ENCODE peak calls at places on chromosomes 5 and 9, in seven cellular contexts. U is upper lobe of left lung, G is endothelial cell, I is WTC11, B is ovary, T is pancreas, Z is HFFc6. D is an unnamed sample.

GRCh38 chr9:98944130-98945074 is 695 bp downstream of the COL15A1 start:
- DNase-seq in B (peak; percentile 69), Z (no peak), G (peak; percentile 24), I (peak; percentile 53), T (peak; percentile 36), U (peak; percentile 87), D (no peak)

GRCh38 chr5:58666598-58667595 is 84.0 kb downstream of the RAB3C start:
- DNase-seq in G (no peak), Z (no peak), I (no peak), T (no peak), B (peak; percentile 43), U (no peak), D (no peak)

GRCh38 chr9:134069536-134070399 is 1.9 kb upstream of the BRD3 start:
- DNase-seq in T (no peak), Z (no peak), I (no peak), G (no peak), B (peak; percentile 34), U (peak; percentile 34), D (peak; percentile 54)

GRCh38 chr9:33225319-33226152 is 14.4 kb upstream of the SPINK4 start:
- DNase-seq in U (no peak), G (peak; percentile 66), I (peak; percentile 52), T (peak; percentile 41), Z (peak; percentile 79), B (no peak), D (no peak)

GRCh38 chr5:76674330-76675066 is 41.4 kb upstream of the F2R start:
- DNase-seq in Z (no peak), I (no peak), U (no peak), T (no peak), G (no peak), B (no peak), D (no peak)

GRCh38 chr9:76218151-76218867 is 175.9 kb downstream of the RFK start:
- DNase-seq in T (no peak), Z (no peak), I (no peak), B (no peak), U (no peak), G (no peak), D (no peak)

GRCh38 chr9:21110708-21111576 is 30.7 kb downstream of the IFNW1 start:
- DNase-seq in G (peak; percentile 20), B (no peak), U (no peak), T (no peak), Z (peak; percentile 48), I (no peak), D (no peak)

GRCh38 chr5:136021016-136021405 is 7.8 kb upstream of the TGFBI start:
- DNase-seq in B (no peak), I (no peak), T (no peak), Z (peak; percentile 50), G (no peak), U (no peak), D (no peak)

GRCh38 chr9:71909887-71910601 is 949 bp downstream of the ABHD17B start:
- DNase-seq in T (peak; percentile 52), B (peak; percentile 74), U (no peak), I (peak; percentile 74), G (peak; percentile 71), Z (peak; percentile 9), D (peak; percentile 77)

GRCh38 chr5:169650701-169651331 is 13.7 kb downstream of the DOCK2 start:
- DNase-seq in B (no peak), Z (peak; percentile 76), G (no peak), T (no peak), I (no peak), U (no peak), D (no peak)

GRCh38 chr5:136590581-136590980 is 225.2 kb upstream of the TRPC7 start:
- DNase-seq in U (no peak), I (no peak), B (no peak), Z (no peak), T (no peak), G (no peak), D (no peak)

GRCh38 chr9:71819115-71819739 is 50.9 kb upstream of the CEMIP2 start:
- DNase-seq in Z (peak; percentile 36), U (no peak), I (peak; percentile 23), B (no peak), G (peak; percentile 62), T (no peak), D (no peak)

GRCh38 chr5:181260720-181261319 is at the start of gene TRIM52:
- DNase-seq in T (peak; percentile 89), Z (peak; percentile 89), U (peak; percentile 96), I (peak; percentile 95), B (peak; percentile 92), G (peak; percentile 89), D (peak; percentile 89)

GRCh38 chr5:157283434-157283833 is 17.5 kb downstream of the CYFIP2 start:
- DNase-seq in T (no peak), G (no peak), B (no peak), I (no peak), Z (no peak), U (no peak), D (no peak)

GRCh38 chr5:68543212-68543611 is 327.7 kb downstream of the PIK3R1 start:
- DNase-seq in I (no peak), G (no peak), B (no peak), T (no peak), Z (no peak), U (no peak), D (no peak)

GRCh38 chr5:14574891-14575496 is 6.6 kb upstream of the OTULINL start:
- DNase-seq in I (no peak), T (peak; percentile 83), Z (no peak), U (no peak), B (no peak), G (no peak), D (no peak)

GRCh38 chr5:171849585-171850353 is 64.2 kb downstream of the SMIM23 start:
- DNase-seq in I (no peak), T (no peak), G (no peak), Z (no peak), U (no peak), B (no peak), D (no peak)

GRCh38 chr5:40385544-40385943 is 294.2 kb upstream of the PTGER4 start:
- DNase-seq in Z (no peak), U (no peak), G (no peak), I (no peak), B (no peak), T (no peak), D (no peak)

GRCh38 chr9:123208626-123209174 is 59.7 kb downstream of the STRBP start:
- DNase-seq in B (no peak), Z (no peak), U (no peak), T (no peak), G (no peak), I (no peak), D (no peak)

GRCh38 chr9:87322840-87323635 is 174.6 kb upstream of the DAPK1 start:
- DNase-seq in U (no peak), I (no peak), G (no peak), Z (peak; percentile 15), B (no peak), T (no peak), D (no peak)

GRCh38 chr5:122352331-122352730 is 40.3 kb downstream of the SNCAIP start:
- DNase-seq in B (no peak), U (no peak), Z (no peak), I (no peak), G (no peak), T (no peak), D (no peak)

GRCh38 chr5:89211836-89212235 is 328.9 kb upstream of the MEF2C start:
- DNase-seq in T (no peak), I (no peak), Z (peak; percentile 80), G (no peak), U (no peak), B (no peak), D (no peak)

GRCh38 chr9:29637448-29638196 is 2064.3 kb upstream of the C9orf72 start:
- DNase-seq in B (no peak), G (no peak), Z (no peak), U (no peak), I (no peak), T (no peak), D (no peak)

GRCh38 chr5:65305913-65306312 is 175.8 kb downstream of the ADAMTS6 start:
- DNase-seq in B (no peak), U (no peak), T (no peak), I (no peak), Z (peak; percentile 51), G (no peak), D (no peak)

GRCh38 chr5:134523543-134524136 is 1.8 kb upstream of the JADE2 start:
- DNase-seq in T (no peak), U (no peak), B (no peak), I (no peak), Z (no peak), G (no peak), D (no peak)

GRCh38 chr9:131422241-131422792 is 28.4 kb downstream of the PRRC2B start:
- DNase-seq in G (no peak), B (peak; percentile 62), T (no peak), U (no peak), Z (peak; percentile 16), I (no peak), D (no peak)
- TF ChIP-seq CTCF in G (no peak), B (no peak), T (no peak), U (peak; percentile 22), Z (peak; percentile 54), I (no peak), D (no peak)

GRCh38 chr9:38662763-38663593 is 42.6 kb upstream of the ANKRD18A start:
- DNase-seq in U (no peak), B (no peak), I (peak; percentile 31), G (no peak), T (no peak), Z (no peak), D (no peak)
- TF ChIP-seq CTCF in U (no peak), B (no peak), I (no peak), G (no peak), T (no peak), Z (no peak), D (peak; percentile 58)

DNA sequence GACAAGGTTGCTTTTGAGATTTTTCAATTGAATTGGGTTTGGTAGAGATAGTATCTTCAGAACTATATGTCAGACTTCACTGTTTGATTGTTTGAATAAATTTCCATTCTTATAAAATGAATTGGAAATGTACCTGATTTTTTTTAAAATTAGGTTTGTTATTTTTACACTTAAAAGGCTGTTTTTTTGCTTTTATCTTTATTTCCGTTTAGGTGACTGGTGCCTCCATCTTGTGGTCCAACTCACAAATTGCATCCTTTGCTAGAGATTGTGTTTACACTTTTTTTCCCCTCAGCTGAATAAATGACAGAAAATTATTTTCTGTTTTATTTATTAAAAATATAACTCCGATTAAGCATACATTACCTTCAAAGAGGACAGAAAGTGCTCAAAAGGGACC is 15.6 kb downstream of the NDUFAF2 start:
- DNase-seq in G (no peak), B (no peak), I (no peak), T (no peak), Z (peak; percentile 25), U (no peak), D (no peak)
- TF ChIP-seq CTCF in G (peak; percentile 74), B (no peak), I (peak; percentile 55), T (no peak), Z (peak; percentile 81), U (no peak), D (peak; percentile 79)

GRCh38 chr5:179533024-179533423 is 17.3 kb upstream of the RUFY1 start:
- DNase-seq in I (no peak), G (no peak), U (no peak), Z (no peak), B (no peak), T (no peak), D (no peak)

GRCh38 chr5:179533907-179534306 is 16.4 kb upstream of the RUFY1 start:
- DNase-seq in I (no peak), B (no peak), U (no peak), G (no peak), T (no peak), Z (no peak), D (no peak)

GRCh38 chr5:179534431-179534830 is 15.9 kb upstream of the RUFY1 start:
- DNase-seq in I (no peak), B (no peak), U (no peak), T (no peak), G (no peak), Z (no peak), D (no peak)

GRCh38 chr5:179526978-179527377 is 23.4 kb upstream of the RUFY1 start:
- DNase-seq in T (no peak), I (no peak), U (no peak), B (no peak), G (no peak), Z (no peak), D (no peak)

GRCh38 chr5:179530069-179530998 is 20.0 kb upstream of the RUFY1 start:
- DNase-seq in B (peak; percentile 67), T (no peak), G (peak; percentile 73), Z (no peak), U (peak; percentile 91), I (peak; percentile 78), D (no peak)
- TF ChIP-seq CTCF in B (no peak), T (no peak), G (no peak), Z (peak; percentile 23), U (peak; percentile 28), I (no peak), D (peak; percentile 21)